ENCODE peak calls at places on chromosomes 12 and 14, in seven cellular contexts. W, S, G, J, V, Z and L are unnamed samples.

GRCh38 chr12:96187675-96188355 is 6.4 kb upstream of the ELK3 start:
- DNase-seq in J (no peak), Z (no peak), G (no peak), S (no peak), W (no peak), V (no peak), L (no peak)

GRCh38 chr14:72921396-72921795 is 4.9 kb upstream of the DCAF4 start:
- DNase-seq in J (no peak), S (no peak), Z (no peak), V (peak; percentile 35), W (no peak), G (no peak), L (no peak)

GRCh38 chr12:28424965-28425364 is 234.7 kb downstream of the CCDC91 start:
- DNase-seq in S (peak; percentile 26), G (no peak), Z (peak; percentile 14), V (peak; percentile 65), W (no peak), J (no peak), L (no peak)

GRCh38 chr12:128830505-128830893 is 6.7 kb upstream of the SLC15A4 start:
- DNase-seq in J (peak; percentile 19), W (no peak), G (peak; percentile 12), Z (no peak), V (no peak), S (no peak), L (no peak)

GRCh38 chr12:45729233-45730115 is at the start of gene ARID2:
- DNase-seq in W (peak; percentile 49), G (peak; percentile 86), V (peak; percentile 67), J (peak; percentile 79), Z (peak; percentile 72), S (peak; percentile 68), L (peak; percentile 24)

GRCh38 chr12:77572371-77572770 is 258.3 kb upstream of the NAV3 start:
- DNase-seq in V (no peak), S (no peak), W (no peak), G (no peak), Z (no peak), J (no peak), L (no peak)

GRCh38 chr14:100056431-100056830 is 8.8 kb upstream of the EVL start:
- DNase-seq in Z (no peak), G (no peak), J (no peak), W (no peak), S (no peak), V (no peak), L (no peak)

GRCh38 chr12:14249368-14249767 is 116.1 kb upstream of the ATF7IP start:
- DNase-seq in Z (no peak), G (no peak), V (no peak), W (no peak), S (no peak), J (no peak), L (no peak)

GRCh38 chr12:55742719-55743130 is at the start of gene GDF11:
- DNase-seq in G (peak; percentile 94), V (peak; percentile 74), J (no peak), S (peak; percentile 87), Z (peak; percentile 81), W (no peak), L (peak; percentile 92)

GRCh38 chr12:90216815-90217214 is 508.2 kb upstream of the ATP2B1 start:
- DNase-seq in W (no peak), V (no peak), G (no peak), S (no peak), J (no peak), Z (peak; percentile 3), L (no peak)

GRCh38 chr12:90207799-90208198 is 499.2 kb upstream of the ATP2B1 start:
- DNase-seq in G (no peak), W (no peak), J (no peak), S (no peak), V (no peak), Z (no peak), L (no peak)

GRCh38 chr12:90209029-90209428 is 500.4 kb upstream of the ATP2B1 start:
- DNase-seq in G (no peak), J (no peak), S (no peak), V (no peak), W (no peak), Z (no peak), L (no peak)

GRCh38 chr12:90205165-90205564 is 496.5 kb upstream of the ATP2B1 start:
- DNase-seq in V (no peak), G (no peak), S (no peak), Z (no peak), W (no peak), J (no peak), L (no peak)

GRCh38 chr12:90211017-90211416 is 502.4 kb upstream of the ATP2B1 start:
- DNase-seq in S (no peak), Z (no peak), J (no peak), G (no peak), V (peak; percentile 48), W (no peak), L (peak; percentile 28)
- TF ChIP-seq POLR2A in S (no peak), Z (no peak), J (no peak), G (no peak), V (no peak), W (no peak), L (no peak)

GRCh38 chr14:63544641-63545234 is 1.6 kb upstream of the PPP2R5E start:
- DNase-seq in V (peak; percentile 41), G (no peak), Z (peak; percentile 9), W (no peak), J (no peak), S (no peak), L (no peak)

GRCh38 chr14:63542231-63542999 is 762 bp downstream of the PPP2R5E start:
- DNase-seq in J (peak; percentile 48), V (no peak), S (peak; percentile 20), Z (peak; percentile 25), G (no peak), W (peak; percentile 14), L (peak; percentile 23)

GRCh38 chr14:63543826-63544320 is 696 bp upstream of the PPP2R5E start:
- DNase-seq in W (no peak), V (no peak), J (no peak), S (no peak), G (no peak), Z (no peak), L (no peak)

GRCh38 chr14:63545431-63545830 is 2.3 kb upstream of the PPP2R5E start:
- DNase-seq in S (no peak), V (no peak), Z (no peak), J (no peak), G (no peak), W (no peak), L (no peak)

GRCh38 chr14:63543000-63543825 is at the start of gene PPP2R5E:
- DNase-seq in W (peak; percentile 99), G (peak; percentile 99), Z (peak; percentile 99), V (peak; percentile 99), J (peak; percentile 99), S (peak; percentile 98), L (peak; percentile 90)
- TF ChIP-seq POLR2A in W (no peak), G (peak; percentile 66), Z (peak; percentile 82), V (peak; percentile 84), J (peak; percentile 87), S (peak; percentile 41), L (peak; percentile 56)

DNA sequence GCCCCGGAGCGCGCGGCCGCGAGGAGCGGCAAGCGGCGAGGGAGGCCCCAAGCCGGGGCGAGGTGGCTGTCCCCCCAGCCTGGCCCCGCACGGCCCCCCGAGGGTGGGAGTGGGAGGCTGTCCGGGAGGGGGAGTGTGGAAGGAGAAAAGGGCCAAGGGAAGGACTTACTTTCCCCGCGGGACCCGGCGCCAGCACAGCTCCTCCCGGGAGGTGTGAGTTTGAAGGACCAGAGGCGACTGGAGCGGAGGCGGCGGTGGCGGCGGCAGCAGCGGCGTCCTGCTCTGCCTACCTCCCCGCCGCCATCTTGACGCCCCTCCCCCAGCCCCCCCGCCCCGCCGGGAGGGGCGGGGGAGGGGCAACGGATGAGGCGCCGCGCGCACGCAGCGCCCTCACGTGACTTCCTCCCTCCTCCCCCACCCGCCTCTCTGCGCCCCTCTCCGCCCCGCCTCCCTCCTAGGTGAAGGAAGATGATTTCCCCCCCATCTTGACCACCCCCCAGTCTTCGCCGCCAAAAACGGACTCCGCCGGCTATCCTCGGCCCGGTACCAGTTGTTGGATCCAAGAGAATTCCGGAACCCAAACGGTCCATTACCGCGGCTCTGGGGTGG is at the start of gene SBNO1:
- DNase-seq in J (peak; percentile 93), V (peak; percentile 85), Z (peak; percentile 93), S (peak; percentile 94), G (peak; percentile 97), W (peak; percentile 88), L (peak; percentile 73)
- TF ChIP-seq POLR2A in J (peak; percentile 78), V (peak; percentile 81), Z (peak; percentile 74), S (peak; percentile 56), G (peak; percentile 60), W (no peak), L (peak; percentile 83)

DNA sequence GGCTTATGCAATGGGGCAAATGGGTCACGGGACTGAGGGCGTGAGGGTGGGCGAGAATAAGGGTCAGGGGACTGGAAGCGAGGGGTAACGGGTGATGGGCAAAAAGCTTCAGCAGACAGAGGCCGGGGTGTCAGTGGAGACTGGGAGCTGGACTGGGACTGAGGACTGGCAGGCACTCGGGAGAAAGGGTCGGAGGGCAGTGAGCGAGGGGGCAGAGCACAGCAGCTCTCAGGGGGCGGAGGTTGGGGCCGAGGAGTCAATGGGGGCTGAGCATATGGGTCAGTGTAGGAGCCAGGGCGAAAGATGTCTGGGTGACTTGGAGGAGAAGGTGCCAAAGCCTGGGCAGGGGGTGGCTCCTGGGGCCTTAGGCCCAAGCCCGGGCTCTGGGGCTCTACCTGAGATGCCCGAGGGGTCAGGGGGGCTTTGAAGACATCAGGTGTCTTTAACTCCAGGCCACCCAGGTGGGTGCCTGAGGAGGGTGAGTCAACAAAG is 20.2 kb downstream of the KMT2D start:
- DNase-seq in S (no peak), G (no peak), V (no peak), Z (no peak), W (no peak), J (no peak), L (no peak)
- TF ChIP-seq POLR2A in S (no peak), G (no peak), V (no peak), Z (no peak), W (no peak), J (no peak), L (no peak)

DNA sequence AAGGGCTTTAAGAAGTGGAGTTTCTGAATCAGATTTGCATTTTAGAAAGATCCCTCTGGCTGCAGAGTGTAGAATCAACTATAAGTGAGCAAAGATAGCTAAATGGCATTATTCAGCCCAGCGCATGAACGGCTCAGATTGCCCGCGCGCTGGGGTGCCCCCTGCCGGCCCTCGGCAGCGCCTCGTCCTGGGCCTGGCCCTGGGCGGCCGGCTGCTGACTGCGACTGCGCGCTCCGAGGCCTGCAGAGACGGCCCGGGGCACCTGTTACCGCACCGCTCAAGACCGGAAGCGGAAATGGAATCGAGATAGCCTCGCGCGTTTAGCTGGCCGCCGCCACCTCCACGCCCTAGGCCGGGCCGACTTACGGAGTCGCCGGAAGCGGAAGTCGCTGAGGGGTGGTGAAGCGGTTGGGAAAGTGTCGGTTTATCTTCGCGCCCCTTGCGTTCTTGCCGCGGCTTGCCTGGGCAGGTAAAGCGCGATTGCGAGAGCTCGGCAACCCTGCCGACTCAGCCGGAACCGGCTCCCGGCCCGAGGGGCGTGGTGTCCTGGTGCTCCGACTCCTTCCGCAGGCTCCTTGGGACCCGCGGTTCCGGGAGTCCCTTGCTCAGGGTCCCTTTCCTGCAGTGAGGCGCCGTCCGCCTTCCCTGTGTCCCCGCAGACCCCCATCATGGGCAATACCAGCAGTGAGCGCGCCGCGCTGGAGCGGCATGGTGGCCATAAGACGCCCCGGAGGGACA is at the start of gene PRKAB1:
- DNase-seq in J (peak; percentile 98), Z (peak; percentile 98), V (peak; percentile 96), S (peak; percentile 93), W (peak; percentile 93), G (peak; percentile 98), L (peak; percentile 95)
- TF ChIP-seq POLR2A in J (peak; percentile 69), Z (peak; percentile 80), V (peak; percentile 61), S (no peak), W (no peak), G (peak; percentile 50), L (peak; percentile 76)

GRCh38 chr14:103341250-103342129 is 7.5 kb downstream of the EIF5 start:
- DNase-seq in J (no peak), W (no peak), V (no peak), S (no peak), G (no peak), Z (no peak), L (no peak)
- TF ChIP-seq POLR2A in J (no peak), W (no peak), V (no peak), S (no peak), G (no peak), Z (no peak), L (no peak)